ENCODE peak calls at places on chromosomes 16 and 17, in nine cellular contexts. L is GM12892, U is uterus, K is lower leg skin, G is HCT116, C is GM12891, F is vagina, D is adrenal gland, T is heart left ventricle. I is an unnamed sample.

GRCh38 chr16:11742041-11742535 is 569 bp downstream of the TXNDC11 start:
- DNase-seq in L (peak), U (peak), K (peak), G (no peak), C (peak), F (no peak), D (peak), T (peak), I (peak)

GRCh38 chr16:64428463-64428862 is 693.4 kb downstream of the CDH11 start:
- DNase-seq in L (no peak), U (no peak), K (no peak), G (no peak), C (no peak), F (no peak), D (no peak), T (no peak), I (no peak)

GRCh38 chr16:53654946-53655345 is 48.7 kb downstream of the RPGRIP1L start:
- DNase-seq in L (no peak), U (no peak), K (no peak), G (no peak), C (no peak), F (no peak), D (no peak), T (no peak), I (no peak)

GRCh38 chr16:63684702-63685101 is 1437.2 kb downstream of the CDH11 start:
- DNase-seq in L (no peak), U (no peak), K (no peak), G (no peak), C (no peak), F (no peak), D (no peak), T (no peak), I (no peak)

GRCh38 chr16:84340305-84341040 is 27.9 kb upstream of the ATP2C2 start:
- DNase-seq in L (no peak), U (no peak), K (peak), G (no peak), C (no peak), F (no peak), D (no peak), T (no peak), I (no peak)

GRCh38 chr17:63542942-63543821 is 7.1 kb upstream of the DCAF7 start:
- DNase-seq in L (peak), U (no peak), K (no peak), G (no peak), C (no peak), F (no peak), D (peak), T (no peak), I (no peak)

GRCh38 chr16:50234771-50235556 is 31.4 kb upstream of the ADCY7 start:
- DNase-seq in L (no peak), U (no peak), K (no peak), G (no peak), C (no peak), F (no peak), D (no peak), T (no peak), I (no peak)

GRCh38 chr16:12215302-12216105 is 239.0 kb downstream of the SNX29 start:
- DNase-seq in L (no peak), U (no peak), K (no peak), G (no peak), C (no peak), F (no peak), D (no peak), T (no peak), I (no peak)

GRCh38 chr16:52353249-52353648 is 193.7 kb downstream of the TOX3 start:
- DNase-seq in L (no peak), U (no peak), K (no peak), G (no peak), C (no peak), F (no peak), D (no peak), T (no peak), I (no peak)

DNA sequence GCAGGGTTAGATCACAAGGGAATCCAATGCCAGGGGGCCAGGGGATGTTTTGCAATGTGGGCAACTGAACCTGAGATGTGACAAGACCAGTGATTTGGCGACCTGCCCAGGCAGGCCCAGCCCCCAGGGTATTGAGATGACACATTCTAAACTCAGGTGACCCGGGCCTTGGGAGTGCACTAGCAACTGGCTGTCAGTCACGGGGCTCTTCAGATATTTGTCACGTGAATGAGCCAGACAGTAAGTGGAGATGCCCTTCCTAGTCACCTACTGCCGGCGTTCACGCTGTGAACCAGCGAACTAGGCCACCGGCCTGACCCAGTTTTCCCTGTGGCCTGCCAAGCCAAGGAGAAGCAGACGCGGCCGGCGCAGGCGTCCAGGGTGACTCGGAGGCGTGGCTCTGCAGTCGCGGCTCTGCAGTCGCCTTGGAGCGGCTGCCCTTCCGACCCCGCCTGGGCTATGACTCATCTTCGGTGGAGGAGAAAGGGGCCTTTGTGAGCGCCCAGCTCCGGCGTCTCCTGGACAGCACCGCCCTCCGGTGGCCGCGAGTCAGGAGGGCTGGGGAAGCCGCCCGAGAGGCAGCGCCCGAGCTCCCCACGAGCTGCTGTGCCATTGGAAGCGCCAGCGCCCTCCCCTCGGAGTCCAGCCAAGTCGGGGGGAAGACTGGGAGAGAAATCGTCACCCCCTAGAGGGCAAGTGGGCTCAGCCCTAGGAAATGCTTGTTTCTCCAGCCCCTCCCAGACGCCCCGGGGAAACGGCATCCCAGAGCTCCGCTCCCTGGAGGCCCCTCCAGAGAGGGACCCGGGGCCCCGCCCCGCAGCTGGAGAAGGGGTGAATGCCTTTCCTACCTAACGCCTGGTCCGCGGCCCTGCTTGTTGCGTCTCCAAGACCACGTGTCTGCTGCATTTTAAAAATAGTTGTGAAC is 38.8 kb downstream of the WSB1 start:
- DNase-seq in L (peak), U (peak), K (peak), G (peak), C (peak), F (peak), D (peak), T (peak), I (peak)
- TF ChIP-seq POLR2A in L (no peak), U (no peak), K (no peak), G (peak), C (no peak), F (no peak), D (peak), T (no peak), I (no peak)

GRCh38 chr16:30447512-30448226 is 2.0 kb upstream of the SEPHS2 start:
- DNase-seq in L (no peak), U (no peak), K (no peak), G (no peak), C (no peak), F (no peak), D (no peak), T (no peak), I (no peak)
- TF ChIP-seq POLR2A in L (no peak), U (no peak), K (no peak), G (no peak), C (no peak), F (no peak), D (no peak), T (no peak), I (no peak)

GRCh38 chr17:1259910-1260389 is 10.3 kb upstream of the BHLHA9 start:
- DNase-seq in L (no peak), U (no peak), K (no peak), G (no peak), C (no peak), F (no peak), D (no peak), T (no peak), I (no peak)
- TF ChIP-seq POLR2A in L (no peak), U (no peak), K (no peak), G (no peak), C (no peak), F (no peak), D (no peak), T (no peak), I (no peak)

DNA sequence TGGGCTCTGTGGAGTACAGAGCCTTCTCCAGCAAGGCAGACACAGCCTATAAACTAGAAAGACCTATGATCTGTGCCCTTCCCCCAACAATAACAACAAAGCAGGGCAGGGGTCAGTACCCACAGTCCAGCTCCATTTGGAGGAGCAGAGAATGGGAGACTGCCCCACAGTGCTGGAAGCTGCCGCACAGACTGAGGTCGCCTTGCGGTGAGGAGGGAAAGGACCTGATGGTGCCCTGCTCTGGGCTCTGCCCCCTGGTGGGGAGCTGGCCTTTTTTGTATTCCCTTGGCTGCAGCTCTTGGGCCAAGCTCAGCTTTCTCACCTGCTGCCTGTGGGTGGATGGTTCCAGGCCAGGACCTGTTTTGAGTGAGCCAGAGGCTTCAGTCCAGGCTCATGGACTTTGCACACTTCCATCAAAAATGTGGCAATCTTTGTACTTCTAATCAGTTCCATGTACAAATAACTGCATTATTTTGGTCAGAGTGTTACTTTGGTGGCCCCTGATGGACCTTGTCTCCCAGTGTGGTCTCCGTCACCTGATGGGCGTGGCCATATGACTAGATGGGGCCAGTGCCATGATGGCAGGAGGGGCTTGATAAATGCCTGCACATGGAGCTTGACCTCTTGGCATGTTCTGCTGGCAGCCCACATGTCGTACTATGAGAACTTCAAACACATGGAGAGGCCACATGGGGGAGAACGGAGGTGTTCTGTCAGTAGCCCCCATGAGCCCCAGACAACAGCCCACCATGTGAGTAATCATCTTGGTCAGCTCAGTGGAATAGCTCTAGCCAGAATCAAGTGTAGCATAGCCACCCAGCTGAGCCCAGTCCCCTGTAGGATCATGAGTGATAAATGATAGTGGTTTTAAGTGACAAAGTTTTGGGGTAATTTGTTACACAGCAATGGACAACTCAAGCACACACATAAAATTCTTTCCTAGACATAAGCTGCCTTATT is 24.2 kb downstream of the B9D1 start:
- DNase-seq in L (peak), U (no peak), K (no peak), G (no peak), C (peak), F (no peak), D (peak), T (peak), I (no peak)
- TF ChIP-seq POLR2A in L (no peak), U (no peak), K (no peak), G (no peak), C (no peak), F (no peak), D (no peak), T (no peak), I (no peak)

I was measured in suprapubic skin.